ENCODE peak calls at places on chromosomes 12 and 14, in eight cellular contexts. One of them, this sample, is unnamed.

GRCh38 chr12:3992945-3993344 is 119.7 kb upstream of the PARP11 start:
- DNase-seq in fibroblast of pulmonary artery: no peak
- DNase-seq in osteocyte: no peak
- DNase-seq in colonic mucosa: no peak
- DNase-seq in sigmoid colon: no peak
- DNase-seq in PC-3: no peak
- DNase-seq in lower lobe of right lung: no peak
- DNase-seq in fibroblast of villous mesenchyme: no peak
- DNase-seq in this sample: no peak

GRCh38 chr12:93524386-93525133 is 47.9 kb upstream of the SOCS2 start:
- DNase-seq in lower lobe of right lung: no peak
- DNase-seq in fibroblast of pulmonary artery: no peak
- DNase-seq in osteocyte: no peak
- DNase-seq in fibroblast of villous mesenchyme: no peak
- DNase-seq in sigmoid colon: no peak
- DNase-seq in PC-3: peak
- DNase-seq in colonic mucosa: no peak
- DNase-seq in this sample: no peak

GRCh38 chr12:103852498-103852992 is 11.5 kb upstream of the NT5DC3 start:
- DNase-seq in colonic mucosa: no peak
- DNase-seq in fibroblast of pulmonary artery: peak
- DNase-seq in fibroblast of villous mesenchyme: no peak
- DNase-seq in sigmoid colon: no peak
- DNase-seq in lower lobe of right lung: no peak
- DNase-seq in osteocyte: no peak
- DNase-seq in PC-3: peak
- DNase-seq in this sample: no peak

GRCh38 chr14:54025661-54026060 is 69.0 kb upstream of the BMP4 start:
- DNase-seq in fibroblast of villous mesenchyme: no peak
- DNase-seq in osteocyte: no peak
- DNase-seq in colonic mucosa: no peak
- DNase-seq in lower lobe of right lung: no peak
- DNase-seq in sigmoid colon: no peak
- DNase-seq in PC-3: peak
- DNase-seq in fibroblast of pulmonary artery: peak
- DNase-seq in this sample: no peak

GRCh38 chr14:94599656-94600004 is 12.6 kb upstream of the SERPINA3 start:
- DNase-seq in colonic mucosa: no peak
- DNase-seq in PC-3: no peak
- DNase-seq in osteocyte: no peak
- DNase-seq in fibroblast of villous mesenchyme: no peak
- DNase-seq in lower lobe of right lung: no peak
- DNase-seq in sigmoid colon: peak
- DNase-seq in fibroblast of pulmonary artery: peak
- DNase-seq in this sample: no peak

GRCh38 chr12:118377005-118377890 is 893 bp downstream of the SUDS3 start:
- DNase-seq in colonic mucosa: no peak
- DNase-seq in PC-3: peak
- DNase-seq in osteocyte: no peak
- DNase-seq in sigmoid colon: no peak
- DNase-seq in fibroblast of villous mesenchyme: no peak
- DNase-seq in lower lobe of right lung: no peak
- DNase-seq in fibroblast of pulmonary artery: no peak
- DNase-seq in this sample: no peak

GRCh38 chr12:111926631-111927030 is 84.6 kb downstream of the MAPKAPK5 start:
- DNase-seq in fibroblast of villous mesenchyme: no peak
- DNase-seq in osteocyte: no peak
- DNase-seq in colonic mucosa: no peak
- DNase-seq in sigmoid colon: no peak
- DNase-seq in lower lobe of right lung: no peak
- DNase-seq in fibroblast of pulmonary artery: no peak
- DNase-seq in PC-3: no peak
- DNase-seq in this sample: no peak

GRCh38 chr12:128623748-128624147 is 200.0 kb downstream of the SLC15A4 start:
- DNase-seq in sigmoid colon: no peak
- DNase-seq in fibroblast of villous mesenchyme: no peak
- DNase-seq in PC-3: no peak
- DNase-seq in fibroblast of pulmonary artery: no peak
- DNase-seq in colonic mucosa: no peak
- DNase-seq in osteocyte: no peak
- DNase-seq in lower lobe of right lung: no peak
- DNase-seq in this sample: no peak

GRCh38 chr14:91349481-91350074 is 68.0 kb downstream of the CCDC88C start:
- DNase-seq in fibroblast of pulmonary artery: no peak
- DNase-seq in fibroblast of villous mesenchyme: no peak
- DNase-seq in PC-3: no peak
- DNase-seq in colonic mucosa: no peak
- DNase-seq in lower lobe of right lung: no peak
- DNase-seq in sigmoid colon: no peak
- DNase-seq in osteocyte: no peak
- DNase-seq in this sample: no peak

GRCh38 chr12:93197067-93197593 is 180.6 kb upstream of the NUDT4 start:
- DNase-seq in PC-3: peak
- DNase-seq in osteocyte: no peak
- DNase-seq in fibroblast of villous mesenchyme: peak
- DNase-seq in lower lobe of right lung: no peak
- DNase-seq in fibroblast of pulmonary artery: peak
- DNase-seq in sigmoid colon: no peak
- DNase-seq in colonic mucosa: no peak
- DNase-seq in this sample: no peak

GRCh38 chr14:82710257-82710841 is 1176.7 kb upstream of the SEL1L start:
- DNase-seq in osteocyte: no peak
- DNase-seq in sigmoid colon: no peak
- DNase-seq in fibroblast of pulmonary artery: peak
- DNase-seq in fibroblast of villous mesenchyme: peak
- DNase-seq in PC-3: peak
- DNase-seq in colonic mucosa: peak
- DNase-seq in lower lobe of right lung: peak
- DNase-seq in this sample: peak

GRCh38 chr14:104794641-104795467 is 694 bp downstream of the AKT1 start:
- DNase-seq in PC-3: peak
- DNase-seq in osteocyte: no peak
- DNase-seq in fibroblast of villous mesenchyme: peak
- DNase-seq in fibroblast of pulmonary artery: no peak
- DNase-seq in sigmoid colon: no peak
- DNase-seq in colonic mucosa: peak
- DNase-seq in lower lobe of right lung: peak
- DNase-seq in this sample: no peak

GRCh38 chr14:48747683-48748082 is 838.5 kb downstream of the RPS29 start:
- DNase-seq in lower lobe of right lung: no peak
- DNase-seq in osteocyte: no peak
- DNase-seq in sigmoid colon: no peak
- DNase-seq in colonic mucosa: no peak
- DNase-seq in fibroblast of pulmonary artery: no peak
- DNase-seq in PC-3: no peak
- DNase-seq in fibroblast of villous mesenchyme: no peak
- DNase-seq in this sample: no peak

GRCh38 chr12:51905507-51906438 is 1.5 kb upstream of the ACVRL1 start:
- DNase-seq in lower lobe of right lung: peak
- DNase-seq in sigmoid colon: peak
- DNase-seq in PC-3: no peak
- DNase-seq in fibroblast of pulmonary artery: peak
- DNase-seq in osteocyte: no peak
- DNase-seq in fibroblast of villous mesenchyme: peak
- DNase-seq in colonic mucosa: peak
- DNase-seq in this sample: no peak

GRCh38 chr12:130761537-130762318 is 45.6 kb upstream of the RIMBP2 start:
- DNase-seq in fibroblast of pulmonary artery: peak
- DNase-seq in sigmoid colon: peak
- DNase-seq in osteocyte: no peak
- DNase-seq in PC-3: peak
- DNase-seq in lower lobe of right lung: no peak
- DNase-seq in colonic mucosa: peak
- DNase-seq in fibroblast of villous mesenchyme: peak
- DNase-seq in this sample: no peak

GRCh38 chr14:93857081-93857480 is 68.8 kb upstream of the PRIMA1 start:
- DNase-seq in colonic mucosa: no peak
- DNase-seq in sigmoid colon: no peak
- DNase-seq in PC-3: no peak
- DNase-seq in osteocyte: no peak
- DNase-seq in lower lobe of right lung: no peak
- DNase-seq in fibroblast of villous mesenchyme: no peak
- DNase-seq in fibroblast of pulmonary artery: no peak
- DNase-seq in this sample: no peak

GRCh38 chr14:23571701-23572523 is 4.3 kb upstream of the AP1G2 start:
- DNase-seq in fibroblast of villous mesenchyme: no peak
- DNase-seq in PC-3: no peak
- DNase-seq in lower lobe of right lung: no peak
- DNase-seq in osteocyte: no peak
- DNase-seq in fibroblast of pulmonary artery: no peak
- DNase-seq in sigmoid colon: peak
- DNase-seq in colonic mucosa: no peak
- DNase-seq in this sample: no peak

GRCh38 chr14:72476657-72477499 is 417.0 kb downstream of the DPF3 start:
- DNase-seq in fibroblast of villous mesenchyme: peak
- DNase-seq in lower lobe of right lung: no peak
- DNase-seq in sigmoid colon: no peak
- DNase-seq in PC-3: no peak
- DNase-seq in osteocyte: no peak
- DNase-seq in fibroblast of pulmonary artery: peak
- DNase-seq in colonic mucosa: no peak
- DNase-seq in this sample: peak

GRCh38 chr14:72471346-72471745 is 422.6 kb downstream of the DPF3 start:
- DNase-seq in fibroblast of pulmonary artery: no peak
- DNase-seq in sigmoid colon: no peak
- DNase-seq in fibroblast of villous mesenchyme: no peak
- DNase-seq in lower lobe of right lung: no peak
- DNase-seq in osteocyte: no peak
- DNase-seq in PC-3: peak
- DNase-seq in colonic mucosa: no peak
- DNase-seq in this sample: no peak

GRCh38 chr14:72478397-72479025 is 415.4 kb downstream of the DPF3 start:
- DNase-seq in lower lobe of right lung: no peak
- DNase-seq in colonic mucosa: no peak
- DNase-seq in fibroblast of villous mesenchyme: no peak
- DNase-seq in sigmoid colon: no peak
- DNase-seq in fibroblast of pulmonary artery: no peak
- DNase-seq in osteocyte: no peak
- DNase-seq in PC-3: no peak
- DNase-seq in this sample: peak

GRCh38 chr14:72472845-72473244 is 421.1 kb downstream of the DPF3 start:
- DNase-seq in sigmoid colon: no peak
- DNase-seq in PC-3: peak
- DNase-seq in colonic mucosa: no peak
- DNase-seq in fibroblast of villous mesenchyme: no peak
- DNase-seq in lower lobe of right lung: no peak
- DNase-seq in fibroblast of pulmonary artery: peak
- DNase-seq in osteocyte: no peak
- DNase-seq in this sample: no peak
- TF ChIP-seq CTCF in sigmoid colon: no peak
- TF ChIP-seq CTCF in PC-3: peak
- TF ChIP-seq CTCF in colonic mucosa: no peak
- TF ChIP-seq CTCF in fibroblast of villous mesenchyme: no peak
- TF ChIP-seq CTCF in lower lobe of right lung: no peak
- TF ChIP-seq CTCF in fibroblast of pulmonary artery: no peak
- TF ChIP-seq CTCF in osteocyte: peak
- TF ChIP-seq CTCF in this sample: no peak

GRCh38 chr12:15708396-15709070 is 80.7 kb downstream of the EPS8 start:
- DNase-seq in sigmoid colon: no peak
- DNase-seq in colonic mucosa: no peak
- DNase-seq in lower lobe of right lung: no peak
- DNase-seq in PC-3: no peak
- DNase-seq in fibroblast of pulmonary artery: no peak
- DNase-seq in fibroblast of villous mesenchyme: no peak
- DNase-seq in osteocyte: no peak
- DNase-seq in this sample: no peak
- TF ChIP-seq CTCF in sigmoid colon: no peak
- TF ChIP-seq CTCF in colonic mucosa: no peak
- TF ChIP-seq CTCF in lower lobe of right lung: no peak
- TF ChIP-seq CTCF in PC-3: no peak
- TF ChIP-seq CTCF in fibroblast of pulmonary artery: no peak
- TF ChIP-seq CTCF in fibroblast of villous mesenchyme: no peak
- TF ChIP-seq CTCF in osteocyte: no peak
- TF ChIP-seq CTCF in this sample: no peak

GRCh38 chr14:20794644-20795369 is 7.8 kb downstream of the RNASE1 start:
- DNase-seq in fibroblast of villous mesenchyme: no peak
- DNase-seq in PC-3: no peak
- DNase-seq in colonic mucosa: no peak
- DNase-seq in fibroblast of pulmonary artery: no peak
- DNase-seq in osteocyte: no peak
- DNase-seq in sigmoid colon: no peak
- DNase-seq in lower lobe of right lung: no peak
- DNase-seq in this sample: no peak
- TF ChIP-seq CTCF in fibroblast of villous mesenchyme: no peak
- TF ChIP-seq CTCF in PC-3: no peak
- TF ChIP-seq CTCF in colonic mucosa: no peak
- TF ChIP-seq CTCF in fibroblast of pulmonary artery: no peak
- TF ChIP-seq CTCF in osteocyte: no peak
- TF ChIP-seq CTCF in sigmoid colon: no peak
- TF ChIP-seq CTCF in lower lobe of right lung: no peak
- TF ChIP-seq CTCF in this sample: no peak

GRCh38 chr12:108964391-108965166 is 56.3 kb downstream of the SVOP start:
- DNase-seq in fibroblast of villous mesenchyme: no peak
- DNase-seq in osteocyte: no peak
- DNase-seq in sigmoid colon: no peak
- DNase-seq in fibroblast of pulmonary artery: no peak
- DNase-seq in lower lobe of right lung: no peak
- DNase-seq in colonic mucosa: no peak
- DNase-seq in PC-3: no peak
- DNase-seq in this sample: no peak

GRCh38 chr12:108966378-108967151 is 54.3 kb downstream of the SVOP start:
- DNase-seq in osteocyte: no peak
- DNase-seq in fibroblast of pulmonary artery: no peak
- DNase-seq in lower lobe of right lung: no peak
- DNase-seq in colonic mucosa: no peak
- DNase-seq in sigmoid colon: no peak
- DNase-seq in fibroblast of villous mesenchyme: no peak
- DNase-seq in PC-3: no peak
- DNase-seq in this sample: no peak

GRCh38 chr12:108969622-108970021 is 51.2 kb downstream of the SVOP start:
- DNase-seq in lower lobe of right lung: no peak
- DNase-seq in fibroblast of pulmonary artery: no peak
- DNase-seq in fibroblast of villous mesenchyme: no peak
- DNase-seq in PC-3: no peak
- DNase-seq in sigmoid colon: no peak
- DNase-seq in osteocyte: no peak
- DNase-seq in colonic mucosa: no peak
- DNase-seq in this sample: no peak

GRCh38 chr12:108972226-108972757 is 48.6 kb downstream of the SVOP start:
- DNase-seq in osteocyte: no peak
- DNase-seq in sigmoid colon: no peak
- DNase-seq in PC-3: no peak
- DNase-seq in colonic mucosa: no peak
- DNase-seq in fibroblast of pulmonary artery: no peak
- DNase-seq in fibroblast of villous mesenchyme: no peak
- DNase-seq in lower lobe of right lung: no peak
- DNase-seq in this sample: no peak

DNA sequence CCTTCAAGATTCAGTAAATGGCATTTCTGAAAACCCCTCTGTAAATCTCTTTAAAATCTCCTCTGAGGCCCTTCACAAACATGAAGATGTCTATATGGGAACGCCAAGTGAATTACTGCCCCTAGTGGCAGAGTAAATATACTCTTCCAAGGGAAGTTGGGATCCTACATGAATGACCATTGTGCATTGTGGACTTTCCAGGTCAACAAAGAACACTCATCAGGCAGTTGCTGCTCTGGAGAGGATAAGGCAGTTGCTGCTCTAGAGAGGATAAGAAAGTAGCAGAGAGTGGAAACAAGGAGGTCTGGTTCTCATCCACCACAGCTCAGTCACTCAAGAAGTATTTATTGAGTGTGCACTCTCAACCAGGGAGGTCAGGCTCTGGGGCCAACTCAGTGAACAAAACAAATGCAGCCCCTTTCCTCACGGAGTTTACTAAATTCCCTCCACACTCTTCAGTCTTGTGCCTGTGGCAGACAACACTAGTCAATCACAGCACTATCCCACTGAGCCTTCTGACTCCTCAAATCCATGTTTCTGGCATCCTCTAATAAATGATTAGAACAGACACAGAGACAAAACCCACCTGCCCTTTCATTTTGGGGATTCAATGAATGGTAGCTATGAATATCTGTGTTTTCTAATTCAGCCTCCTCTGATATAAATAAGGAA is 52.9 kb downstream of the SVOP start:
- DNase-seq in fibroblast of pulmonary artery: no peak
- DNase-seq in colonic mucosa: no peak
- DNase-seq in osteocyte: no peak
- DNase-seq in fibroblast of villous mesenchyme: peak
- DNase-seq in lower lobe of right lung: no peak
- DNase-seq in PC-3: peak
- DNase-seq in sigmoid colon: no peak
- DNase-seq in this sample: no peak
- TF ChIP-seq CTCF in fibroblast of pulmonary artery: peak
- TF ChIP-seq CTCF in colonic mucosa: peak
- TF ChIP-seq CTCF in osteocyte: peak
- TF ChIP-seq CTCF in fibroblast of villous mesenchyme: peak
- TF ChIP-seq CTCF in lower lobe of right lung: peak
- TF ChIP-seq CTCF in PC-3: peak
- TF ChIP-seq CTCF in sigmoid colon: no peak
- TF ChIP-seq CTCF in this sample: peak

This sample was measured in kidney epithelial cell.